ENCODE peak calls at places on chromosomes 7 and 10, in six cellular contexts. U, I, X, W, K and S are unnamed samples.

GRCh38 chr10:49143249-49143648 is 9.4 kb upstream of the FAM170B start:
- DNase-seq in W (no peak), X (no peak), K (no peak), U (no peak), I (no peak), S (peak; percentile 71)

GRCh38 chr7:81944103-81944502 is 174.3 kb upstream of the HGF start:
- DNase-seq in I (no peak), U (no peak), X (no peak), K (no peak), W (no peak), S (no peak)

GRCh38 chr7:28718523-28718922 is 239.6 kb downstream of the TRIL start:
- DNase-seq in K (no peak), W (no peak), X (no peak), U (no peak), I (no peak), S (no peak)

GRCh38 chr7:81499262-81500116 is 270.4 kb downstream of the HGF start:
- DNase-seq in X (peak; percentile 82), K (peak; percentile 76), U (peak; percentile 76), I (peak; percentile 70), W (peak; percentile 81), S (peak; percentile 66)

GRCh38 chr10:72027498-72027897 is 60.9 kb downstream of the SPOCK2 start:
- DNase-seq in K (peak; percentile 76), I (no peak), U (no peak), W (peak; percentile 39), X (no peak), S (no peak)

GRCh38 chr10:15802375-15802949 is 57.8 kb downstream of the MINDY3 start:
- DNase-seq in K (no peak), X (no peak), I (no peak), W (no peak), U (no peak), S (no peak)

GRCh38 chr7:102450242-102450641 is 14.4 kb downstream of the ALKBH4 start:
- DNase-seq in K (no peak), U (no peak), I (peak; percentile 68), W (no peak), X (no peak), S (peak; percentile 74)

GRCh38 chr10:103854687-103855423 is 521 bp downstream of the SH3PXD2A start:
- DNase-seq in X (peak; percentile 72), W (no peak), U (peak; percentile 63), K (peak; percentile 56), I (no peak), S (no peak)

GRCh38 chr10:107576746-107577145 is 412.2 kb upstream of the SORCS1 start:
- DNase-seq in U (no peak), W (no peak), X (peak; percentile 26), I (no peak), K (no peak), S (no peak)

GRCh38 chr10:61757525-61758397 is 95.0 kb downstream of the CABCOCO1 start:
- DNase-seq in X (peak; percentile 61), I (no peak), U (no peak), W (no peak), K (peak; percentile 32), S (no peak)

GRCh38 chr10:87608756-87609155 is 50.9 kb upstream of the PAPSS2 start:
- DNase-seq in U (no peak), W (no peak), X (no peak), I (no peak), K (peak; percentile 37), S (no peak)

GRCh38 chr10:71840177-71840711 is 10.8 kb downstream of the PSAP start:
- DNase-seq in K (peak; percentile 92), I (no peak), U (peak; percentile 98), X (peak; percentile 91), W (no peak), S (no peak)

GRCh38 chr10:96512997-96513685 is 585 bp downstream of the TLL2 start:
- DNase-seq in W (no peak), I (no peak), K (peak; percentile 42), X (peak; percentile 63), U (peak; percentile 55), S (peak; percentile 74)

GRCh38 chr7:148327379-148327778 is 263.2 kb upstream of the C7orf33 start:
- DNase-seq in U (no peak), W (no peak), I (no peak), X (no peak), K (peak; percentile 49), S (no peak)

GRCh38 chr10:4509405-4509804 is 316.6 kb upstream of the AKR1E2 start:
- DNase-seq in W (no peak), U (no peak), X (no peak), I (no peak), K (no peak), S (no peak)

GRCh38 chr10:27369832-27370231 is 129.2 kb upstream of the ACBD5 start:
- DNase-seq in U (no peak), X (peak; percentile 50), I (no peak), K (no peak), W (no peak), S (peak; percentile 27)

GRCh38 chr10:77513783-77514331 is 123.8 kb downstream of the KCNMA1 start:
- DNase-seq in I (no peak), W (peak; percentile 74), U (peak; percentile 35), K (peak; percentile 75), X (peak; percentile 95), S (no peak)

GRCh38 chr10:116768786-116769185 is 26.4 kb upstream of the HSPA12A start:
- DNase-seq in X (peak; percentile 53), W (no peak), U (no peak), K (no peak), I (no peak), S (no peak)

GRCh38 chr10:90738885-90739284 is 119.0 kb downstream of the HTR7 start:
- DNase-seq in U (no peak), W (no peak), K (no peak), I (no peak), X (no peak), S (no peak)

GRCh38 chr10:75904499-75905283 is 473.3 kb downstream of the LRMDA start:
- DNase-seq in K (peak; percentile 15), U (peak; percentile 43), X (no peak), I (no peak), W (no peak), S (no peak)

GRCh38 chr10:65723525-65723924 is 1202.3 kb upstream of the LRRTM3 start:
- DNase-seq in K (no peak), W (no peak), U (no peak), I (no peak), X (no peak), S (no peak)

GRCh38 chr7:38448842-38449241 is 175.4 kb upstream of the TARP start:
- DNase-seq in K (no peak), U (no peak), I (no peak), X (peak; percentile 51), W (no peak), S (no peak)

GRCh38 chr7:38453826-38454225 is 177.3 kb downstream of the AMPH start:
- DNase-seq in U (no peak), W (no peak), K (no peak), X (no peak), I (no peak), S (no peak)

GRCh38 chr7:38453187-38453586 is 178.0 kb downstream of the AMPH start:
- DNase-seq in W (no peak), X (peak; percentile 9), I (no peak), U (peak; percentile 11), K (peak; percentile 8), S (no peak)

GRCh38 chr7:38452615-38453014 is 178.6 kb downstream of the AMPH start:
- DNase-seq in U (no peak), K (peak; percentile 7), W (no peak), I (no peak), X (peak; percentile 73), S (no peak)

GRCh38 chr7:38451840-38452239 is 178.4 kb upstream of the TARP start:
- DNase-seq in U (peak; percentile 49), I (peak; percentile 39), X (peak; percentile 76), K (peak; percentile 25), W (peak; percentile 10), S (no peak)
- TF ChIP-seq EZH2phosphoT487 in U (no peak), I (no peak), X (no peak), K (no peak), W (no peak), S (no peak)

GRCh38 chr10:79106651-79107050 is 37.9 kb downstream of the ZMIZ1 start:
- DNase-seq in U (no peak), X (no peak), I (no peak), W (no peak), K (no peak), S (no peak)
- H3K79me2 ChIP-seq in U (peaks cover 83% of the 10 kb centered on the region), X (peaks cover 100% of the 10 kb centered on the region), I (peaks cover 2% of the 10 kb centered on the region), W (peaks cover 36% of the 10 kb centered on the region), K (peaks cover 100% of the 10 kb centered on the region), S (no peaks in the 10 kb centered on the region)

GRCh38 chr7:137964824-137965545 is 36.9 kb downstream of the CREB3L2 start:
- DNase-seq in U (no peak), W (no peak), I (no peak), K (no peak), X (no peak), S (no peak)

GRCh38 chr7:137961200-137962177 is 40.4 kb downstream of the CREB3L2 start:
- DNase-seq in X (peak; percentile 86), U (no peak), I (no peak), W (no peak), K (no peak), S (no peak)

GRCh38 chr7:137962875-137963507 is 38.9 kb downstream of the CREB3L2 start:
- DNase-seq in X (no peak), U (no peak), W (no peak), I (no peak), K (no peak), S (no peak)

GRCh38 chr7:137959987-137960386 is 41.9 kb downstream of the CREB3L2 start:
- DNase-seq in K (no peak), X (no peak), U (no peak), W (no peak), I (no peak), S (no peak)

DNA sequence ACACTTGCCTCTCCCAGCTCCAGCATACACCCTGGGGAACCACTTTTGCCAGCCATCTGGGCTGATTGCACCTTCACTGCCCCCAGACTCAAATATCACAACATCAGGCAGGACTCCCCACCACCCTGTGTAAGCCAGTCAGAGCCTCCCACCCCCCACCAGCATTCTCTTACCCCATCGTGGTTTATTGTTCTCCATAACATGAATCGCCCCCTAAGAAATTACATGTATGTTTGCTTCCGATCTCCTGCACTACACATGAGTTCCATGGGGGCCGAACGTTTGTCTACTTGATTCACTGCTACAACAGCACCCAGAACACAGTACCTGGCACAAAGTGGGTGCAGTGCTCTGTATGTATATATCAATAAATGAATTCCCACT is 39.4 kb downstream of the CREB3L2 start:
- DNase-seq in K (no peak), W (no peak), U (no peak), X (no peak), I (no peak), S (no peak)
- H3K4me1 ChIP-seq in K (peaks cover 46% of the 10 kb centered on the region), W (no peaks in the 10 kb centered on the region), U (peaks cover 2% of the 10 kb centered on the region), X (peaks cover 49% of the 10 kb centered on the region), I (no peaks in the 10 kb centered on the region), S (peaks cover 16% of the 10 kb centered on the region)

GRCh38 chr7:87851242-87851641 is 24.9 kb downstream of the SLC25A40 start:
- DNase-seq in K (no peak), U (no peak), X (peak; percentile 38), W (no peak), I (no peak), S (no peak)

GRCh38 chr7:87853237-87853864 is 22.8 kb downstream of the SLC25A40 start:
- DNase-seq in X (peak; percentile 41), K (no peak), W (no peak), U (no peak), I (no peak), S (no peak)

GRCh38 chr7:87852306-87852705 is 23.9 kb downstream of the SLC25A40 start:
- DNase-seq in K (no peak), I (no peak), X (no peak), U (no peak), W (no peak), S (no peak)
- TF ChIP-seq EZH2phosphoT487 in K (no peak), I (no peak), X (no peak), U (no peak), W (no peak), S (no peak)